ENCODE peak calls at places on chromosomes 4 and X, in six cellular contexts. E, S, I, P, Z and G are unnamed samples.

GRCh38 chrX:154411981-154412340 is 622 bp downstream of the TAFAZZIN start:
- DNase-seq in E (no peak), S (no peak), I (peak), P (no peak), Z (peak), G (peak)

GRCh38 chrX:122703762-122704161 is 480.3 kb upstream of the GRIA3 start:
- DNase-seq in E (no peak), S (no peak), I (no peak), P (no peak), Z (peak), G (no peak)

GRCh38 chr4:70239497-70239896 is 2.9 kb upstream of the CSN3 start:
- DNase-seq in E (no peak), S (no peak), I (no peak), P (no peak), Z (no peak), G (no peak)

GRCh38 chrX:17822351-17822750 is 38.7 kb downstream of the RAI2 start:
- DNase-seq in E (no peak), S (no peak), I (no peak), P (no peak), Z (no peak), G (no peak)

GRCh38 chr4:149108626-149109025 is 666.4 kb upstream of the NR3C2 start:
- DNase-seq in E (no peak), S (no peak), I (no peak), P (no peak), Z (no peak), G (no peak)

GRCh38 chrX:23883737-23884354 is 23.9 kb downstream of the APOO start:
- DNase-seq in E (no peak), S (no peak), I (no peak), P (peak), Z (peak), G (no peak)

GRCh38 chr4:36037127-36037526 is 207.2 kb downstream of the ARAP2 start:
- DNase-seq in E (no peak), S (no peak), I (no peak), P (no peak), Z (no peak), G (no peak)

GRCh38 chr4:150664935-150665334 is 83.0 kb downstream of the MAB21L2 start:
- DNase-seq in E (no peak), S (no peak), I (no peak), P (no peak), Z (peak), G (no peak)

DNA sequence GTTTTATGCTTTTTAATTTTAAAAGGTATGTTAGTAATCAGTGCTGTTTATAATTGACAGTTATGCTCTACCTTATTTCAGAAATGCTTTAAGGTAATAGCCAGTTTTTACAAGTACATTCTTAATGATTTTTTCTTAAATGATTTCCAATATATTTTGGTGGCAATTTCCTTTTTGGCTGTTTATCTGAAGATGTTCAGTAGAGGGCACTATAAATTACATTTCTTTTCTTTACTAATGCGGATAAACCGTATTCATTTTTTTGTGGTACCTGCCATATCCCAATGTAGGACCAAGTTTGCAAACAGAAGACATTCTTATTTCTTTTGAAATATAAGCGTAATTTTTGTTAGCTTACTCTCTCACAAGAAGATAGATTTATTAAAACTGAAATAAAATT is 65.4 kb downstream of the CCKAR start:
- DNase-seq in E (no peak), S (no peak), I (no peak), P (no peak), Z (no peak), G (no peak)
- TF ChIP-seq CTCF in E (peak), S (no peak), I (no peak), P (no peak), Z (no peak), G (no peak)

GRCh38 chrX:44342866-44343265 is 606 bp downstream of the EFHC2 start:
- DNase-seq in E (no peak), S (no peak), I (no peak), P (no peak), Z (no peak), G (no peak)
- H3K4me3 ChIP-seq in E (no peak), S (peak), I (peak), P (peak), Z (peak), G (no peak)

GRCh38 chr4:124386163-124386562 is 326.4 kb downstream of the ANKRD50 start:
- DNase-seq in E (no peak), S (no peak), I (no peak), P (no peak), Z (peak), G (no peak)

GRCh38 chr4:124389591-124389990 is 322.9 kb downstream of the ANKRD50 start:
- DNase-seq in E (no peak), S (no peak), I (no peak), P (no peak), Z (no peak), G (no peak)

DNA sequence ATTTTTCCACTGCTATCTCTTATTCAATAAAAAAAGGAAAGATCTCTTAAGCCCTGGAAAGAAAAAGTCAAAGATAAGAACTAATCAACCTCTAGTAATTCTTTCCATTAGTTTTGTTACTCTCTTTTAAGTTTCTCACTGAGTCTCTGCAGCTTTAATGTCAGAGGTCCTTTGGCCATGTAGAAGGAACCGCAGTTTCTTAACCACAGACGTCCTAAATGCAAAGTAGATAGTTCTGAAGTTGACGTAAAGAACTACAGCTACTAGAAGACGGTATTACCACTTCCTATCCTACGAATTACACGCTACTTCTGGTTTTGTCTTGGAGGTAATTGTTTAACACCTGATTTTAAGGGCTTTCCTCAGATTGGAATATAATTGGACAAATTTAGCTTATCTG is 325.9 kb downstream of the ANKRD50 start:
- DNase-seq in E (no peak), S (no peak), I (no peak), P (no peak), Z (no peak), G (no peak)
- TF ChIP-seq CTCF in E (no peak), S (no peak), I (no peak), P (no peak), Z (no peak), G (no peak)

GRCh38 chrX:10833299-10834169 is 213.1 kb upstream of the MID1 start:
- DNase-seq in E (no peak), S (no peak), I (peak), P (no peak), Z (no peak), G (peak)
- H3K4me3 ChIP-seq in E (peak), S (peak), I (peak), P (peak), Z (no peak), G (peak)

DNA sequence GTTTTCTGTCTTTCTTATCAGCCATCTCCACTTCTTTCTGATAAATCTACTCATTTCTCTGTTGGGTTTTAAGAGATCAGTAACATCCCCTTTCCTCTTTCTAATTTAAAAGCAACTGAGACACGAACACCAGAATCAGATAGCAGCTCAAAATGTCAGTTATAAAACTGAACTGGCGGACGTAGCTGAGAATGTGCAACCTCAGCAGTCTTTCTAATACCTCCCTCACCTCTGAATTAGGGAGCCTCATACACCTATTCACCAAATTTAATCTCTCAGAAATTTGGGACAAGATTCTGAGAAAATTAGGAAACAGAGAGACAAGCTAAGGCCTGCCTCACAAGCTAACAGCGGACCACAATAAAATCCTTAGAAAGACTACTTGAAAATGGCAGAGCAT is 52.0 kb upstream of the ACSL4 start:
- DNase-seq in E (no peak), S (no peak), I (no peak), P (no peak), Z (no peak), G (no peak)
- TF ChIP-seq CTCF in E (no peak), S (no peak), I (no peak), P (no peak), Z (no peak), G (no peak)